ENCODE peak calls at places on chromosome 7, in five cellular contexts. X is small intestine, H is SK-N-SH, A is psoas muscle, M is kidney. D is an unnamed sample.

GRCh38 chr7:55420535-55420934 is 55.4 kb downstream of the LANCL2 start:
- DNase-seq in X (no peak), H (no peak), A (no peak), M (no peak), D (no peak)

GRCh38 chr7:123712619-123713018 is 36.2 kb downstream of the WASL start:
- DNase-seq in X (no peak), H (no peak), A (no peak), M (no peak), D (no peak)

GRCh38 chr7:76048668-76048988 is 722 bp downstream of the MDH2 start:
- DNase-seq in X (no peak), H (peak; percentile 57), A (peak; percentile 73), M (no peak), D (no peak)

GRCh38 chr7:50335795-50336754 is 31.6 kb downstream of the IKZF1 start:
- DNase-seq in X (peak; percentile 35), H (peak; percentile 78), A (peak; percentile 56), M (peak; percentile 83), D (no peak)

GRCh38 chr7:16067695-16068094 is 353.6 kb downstream of the CRPPA start:
- DNase-seq in X (no peak), H (no peak), A (no peak), M (no peak), D (no peak)

GRCh38 chr7:44761207-44762161 is 12.8 kb downstream of the ZMIZ2 start:
- DNase-seq in X (peak; percentile 85), H (peak; percentile 95), A (peak; percentile 81), M (no peak), D (peak; percentile 69)

GRCh38 chr7:26329520-26330269 is 38.0 kb downstream of the SNX10 start:
- DNase-seq in X (no peak), H (no peak), A (no peak), M (no peak), D (no peak)

GRCh38 chr7:105831824-105832535 is 44.4 kb downstream of the ATXN7L1 start:
- DNase-seq in X (no peak), H (no peak), A (no peak), M (no peak), D (no peak)

GRCh38 chr7:40717242-40717641 is 582.4 kb downstream of the SUGCT start:
- DNase-seq in X (peak; percentile 67), H (peak; percentile 51), A (peak; percentile 76), M (peak; percentile 79), D (peak; percentile 95)

GRCh38 chr7:73482746-73483145 is 39.3 kb downstream of the BAZ1B start:
- DNase-seq in X (no peak), H (peak; percentile 28), A (no peak), M (no peak), D (no peak)

GRCh38 chr7:2959343-2959680 is 84.4 kb downstream of the CARD11 start:
- DNase-seq in X (no peak), H (no peak), A (no peak), M (no peak), D (peak; percentile 45)

GRCh38 chr7:77687747-77688144 is 8.5 kb upstream of the RSBN1L start:
- DNase-seq in X (no peak), H (no peak), A (no peak), M (no peak), D (no peak)

GRCh38 chr7:100544386-100544785 is 5.4 kb downstream of the AGFG2 start:
- DNase-seq in X (no peak), H (no peak), A (no peak), M (no peak), D (no peak)

GRCh38 chr7:99498546-99498944 is 1.5 kb downstream of the ZNF394 start:
- DNase-seq in X (no peak), H (peak; percentile 32), A (peak; percentile 15), M (no peak), D (no peak)
- H3K36me3 ChIP-seq in X (peaks cover 20% of the 10 kb centered on the region), H (peaks cover 12% of the 10 kb centered on the region), A (peaks cover 12% of the 10 kb centered on the region), M (peaks cover 11% of the 10 kb centered on the region), D (peaks cover 50% of the 10 kb centered on the region)

GRCh38 chr7:111266613-111267012 is 175.7 kb downstream of the LRRN3 start:
- DNase-seq in X (no peak), H (no peak), A (no peak), M (no peak), D (no peak)
- H3K27ac ChIP-seq in X (no peak overlapping the region), H (no peak overlapping the region), A (no peak overlapping the region), M (no peak overlapping the region), D (no peak overlapping the region)

DNA sequence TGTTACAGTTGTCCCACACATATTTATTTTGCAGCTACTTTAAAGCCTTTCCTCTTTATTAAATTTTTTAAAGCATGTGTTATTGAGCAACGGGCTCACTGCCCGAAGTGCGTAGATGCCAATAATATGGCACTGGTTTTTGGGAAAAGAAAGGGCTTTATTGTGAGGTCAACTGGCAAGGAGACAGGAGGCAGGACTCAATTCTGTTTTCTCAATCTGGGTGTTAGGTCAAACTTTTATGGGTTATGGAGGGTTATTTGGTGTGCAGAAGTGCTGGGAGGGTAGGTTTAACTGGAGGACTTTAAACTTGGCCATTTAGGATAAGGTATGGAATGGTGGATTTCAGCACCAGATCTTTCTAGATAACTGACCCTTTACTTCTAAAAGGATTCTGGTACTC is 183.6 kb downstream of the LRRC4 start:
- DNase-seq in X (no peak), H (no peak), A (no peak), M (no peak), D (no peak)
- H3K36me3 ChIP-seq in X (peaks cover 4% of the 10 kb centered on the region), H (peaks cover 34% of the 10 kb centered on the region), A (no peaks in the 10 kb centered on the region), M (no peaks in the 10 kb centered on the region), D (peaks cover 45% of the 10 kb centered on the region)

DNA sequence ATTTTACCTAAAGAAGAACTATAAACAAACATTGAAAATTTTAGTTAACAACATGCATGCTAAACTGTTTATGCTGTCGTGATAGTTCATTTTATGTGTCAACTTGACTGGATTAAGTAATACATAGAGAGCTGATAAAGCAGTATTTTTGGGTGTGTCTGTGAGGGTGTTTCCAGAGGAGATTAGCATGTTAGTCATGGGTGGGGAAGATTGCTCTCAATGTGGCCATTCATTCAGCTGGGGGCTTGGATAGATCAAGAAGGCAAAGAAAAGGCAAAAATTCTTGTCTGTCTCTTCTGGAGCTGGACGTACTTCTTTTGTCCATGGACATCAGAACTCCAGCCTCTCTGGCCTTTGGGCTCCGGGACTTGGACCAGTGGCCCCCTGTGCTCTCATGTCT is 172.9 kb upstream of the SEMA3E start:
- DNase-seq in X (no peak), H (no peak), A (no peak), M (no peak), D (no peak)
- H3K27ac ChIP-seq in X (no peak overlapping the region), H (no peak overlapping the region), A (no peak overlapping the region), M (no peak overlapping the region), D (no peak overlapping the region)

D was measured in RWPE2.